ENCODE peak calls at places on chromosomes 12 and 14, in four cellular contexts. One of them, this sample, is unnamed. For H3K4me1, the result is how much of the 10 kb centered on the place peaks cover.

GRCh38 chr12:115072712-115073111 is 388.7 kb upstream of the TBX3 start:
- DNase-seq in spleen: no peak
- DNase-seq in hepatocyte: peak
- DNase-seq in A549: no peak
- DNase-seq in this sample: no peak

GRCh38 chr14:85466678-85467077 is 63.3 kb upstream of the FLRT2 start:
- DNase-seq in spleen: no peak
- DNase-seq in hepatocyte: no peak
- DNase-seq in A549: no peak
- DNase-seq in this sample: no peak

GRCh38 chr12:16636435-16637055 is 30.6 kb upstream of the LMO3 start:
- DNase-seq in spleen: no peak
- DNase-seq in hepatocyte: no peak
- DNase-seq in A549: no peak
- DNase-seq in this sample: no peak

GRCh38 chr12:66403746-66404145 is 101.5 kb downstream of the HELB start:
- DNase-seq in spleen: no peak
- DNase-seq in hepatocyte: no peak
- DNase-seq in A549: no peak
- DNase-seq in this sample: peak

GRCh38 chr12:82027612-82028011 is 268.5 kb upstream of the PPFIA2 start:
- DNase-seq in spleen: no peak
- DNase-seq in hepatocyte: no peak
- DNase-seq in A549: no peak
- DNase-seq in this sample: no peak

GRCh38 chr12:12439636-12440035 is 82.8 kb downstream of the BORCS5 start:
- DNase-seq in spleen: no peak
- DNase-seq in hepatocyte: peak
- DNase-seq in A549: peak
- DNase-seq in this sample: no peak

GRCh38 chr14:47276931-47277330 is 398.5 kb downstream of the MDGA2 start:
- DNase-seq in spleen: no peak
- DNase-seq in hepatocyte: no peak
- DNase-seq in A549: no peak
- DNase-seq in this sample: no peak

GRCh38 chr12:66351301-66351700 is 49.0 kb downstream of the HELB start:
- DNase-seq in spleen: no peak
- DNase-seq in hepatocyte: no peak
- DNase-seq in A549: no peak
- DNase-seq in this sample: no peak

GRCh38 chr12:121811434-121812319 is 7.9 kb downstream of the SETD1B start:
- DNase-seq in spleen: peak
- DNase-seq in hepatocyte: peak
- DNase-seq in A549: peak
- DNase-seq in this sample: peak

GRCh38 chr12:39958377-39958776 is 147.5 kb downstream of the SLC2A13 start:
- DNase-seq in spleen: no peak
- DNase-seq in hepatocyte: no peak
- DNase-seq in A549: no peak
- DNase-seq in this sample: no peak

GRCh38 chr12:14886271-14886670 is 617 bp upstream of the MGP start:
- DNase-seq in spleen: no peak
- DNase-seq in hepatocyte: no peak
- DNase-seq in A549: no peak
- DNase-seq in this sample: peak

GRCh38 chr14:106657460-106657859 is 1131.1 kb downstream of the TMEM121 start:
- DNase-seq in spleen: peak
- DNase-seq in hepatocyte: no peak
- DNase-seq in A549: no peak
- DNase-seq in this sample: peak

GRCh38 chr14:34328178-34328577 is 133.9 kb downstream of the SPTSSA start:
- DNase-seq in spleen: no peak
- DNase-seq in hepatocyte: no peak
- DNase-seq in A549: no peak
- DNase-seq in this sample: no peak

GRCh38 chr14:34331728-34332623 is 130.1 kb downstream of the SPTSSA start:
- DNase-seq in spleen: peak
- DNase-seq in hepatocyte: peak
- DNase-seq in A549: peak
- DNase-seq in this sample: peak

GRCh38 chr14:34329281-34329680 is 132.8 kb downstream of the SPTSSA start:
- DNase-seq in spleen: no peak
- DNase-seq in hepatocyte: no peak
- DNase-seq in A549: no peak
- DNase-seq in this sample: no peak

GRCh38 chr14:34334329-34334728 is 127.7 kb downstream of the SPTSSA start:
- DNase-seq in spleen: no peak
- DNase-seq in hepatocyte: no peak
- DNase-seq in A549: no peak
- DNase-seq in this sample: no peak

DNA sequence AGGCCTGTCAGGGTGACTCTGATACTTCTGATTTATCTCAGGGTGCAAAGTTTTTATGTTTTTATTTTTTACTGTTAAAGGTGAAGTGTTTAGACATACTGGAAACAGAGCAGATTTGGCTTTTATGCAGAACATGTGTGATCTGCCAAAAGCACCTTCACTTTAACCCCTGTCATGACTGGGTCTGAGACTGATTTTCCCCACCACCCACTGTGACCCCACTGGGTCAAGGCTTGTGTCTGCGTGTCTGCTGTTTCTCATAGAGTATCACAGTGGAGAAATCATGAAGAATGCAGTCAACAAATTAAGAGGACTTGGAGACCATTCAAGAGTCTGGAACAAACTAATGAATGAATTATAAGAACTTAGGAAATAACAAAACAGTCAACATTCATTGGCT is 131.2 kb downstream of the SPTSSA start:
- DNase-seq in spleen: no peak
- DNase-seq in hepatocyte: no peak
- DNase-seq in A549: no peak
- DNase-seq in this sample: no peak
- H3K4me1 ChIP-seq in spleen: under half
- H3K4me1 ChIP-seq in hepatocyte: under half
- H3K4me1 ChIP-seq in A549: under half
- H3K4me1 ChIP-seq in this sample: under half

GRCh38 chr12:105218434-105218833 is 17.5 kb downstream of the APPL2 start:
- DNase-seq in spleen: no peak
- DNase-seq in hepatocyte: no peak
- DNase-seq in A549: no peak
- DNase-seq in this sample: peak

GRCh38 chr12:105220150-105220928 is 15.6 kb downstream of the APPL2 start:
- DNase-seq in spleen: no peak
- DNase-seq in hepatocyte: no peak
- DNase-seq in A549: no peak
- DNase-seq in this sample: no peak

GRCh38 chr12:105220929-105221290 is 15.1 kb downstream of the APPL2 start:
- DNase-seq in spleen: no peak
- DNase-seq in hepatocyte: peak
- DNase-seq in A549: no peak
- DNase-seq in this sample: no peak

GRCh38 chr12:105221588-105222325 is 14.2 kb downstream of the APPL2 start:
- DNase-seq in spleen: no peak
- DNase-seq in hepatocyte: no peak
- DNase-seq in A549: no peak
- DNase-seq in this sample: no peak

GRCh38 chr12:105219261-105220018 is 16.5 kb downstream of the APPL2 start:
- DNase-seq in spleen: no peak
- DNase-seq in hepatocyte: no peak
- DNase-seq in A549: no peak
- DNase-seq in this sample: no peak
- H3K4me1 ChIP-seq in spleen: under half
- H3K4me1 ChIP-seq in hepatocyte: under half
- H3K4me1 ChIP-seq in A549: under half
- H3K4me1 ChIP-seq in this sample: under half

GRCh38 chr12:32535260-32535999 is 136.1 kb downstream of the FGD4 start:
- DNase-seq in spleen: peak
- DNase-seq in hepatocyte: peak
- DNase-seq in A549: peak
- DNase-seq in this sample: peak

GRCh38 chr12:32534698-32535097 is 135.3 kb downstream of the FGD4 start:
- DNase-seq in spleen: no peak
- DNase-seq in hepatocyte: no peak
- DNase-seq in A549: no peak
- DNase-seq in this sample: no peak

GRCh38 chr12:32532951-32533350 is 133.6 kb downstream of the FGD4 start:
- DNase-seq in spleen: no peak
- DNase-seq in hepatocyte: no peak
- DNase-seq in A549: no peak
- DNase-seq in this sample: no peak

GRCh38 chr12:32533971-32534590 is 134.7 kb downstream of the FGD4 start:
- DNase-seq in spleen: no peak
- DNase-seq in hepatocyte: peak
- DNase-seq in A549: peak
- DNase-seq in this sample: peak

GRCh38 chr12:32536000-32536345 is 136.6 kb downstream of the FGD4 start:
- DNase-seq in spleen: no peak
- DNase-seq in hepatocyte: no peak
- DNase-seq in A549: no peak
- DNase-seq in this sample: no peak
- H3K4me1 ChIP-seq in spleen: under half
- H3K4me1 ChIP-seq in hepatocyte: under half
- H3K4me1 ChIP-seq in A549: under half
- H3K4me1 ChIP-seq in this sample: under half

GRCh38 chr14:22508150-22508457 is 80.9 kb downstream of the DAD1 start:
- DNase-seq in spleen: no peak
- DNase-seq in hepatocyte: no peak
- DNase-seq in A549: no peak
- DNase-seq in this sample: no peak
- H3K4me1 ChIP-seq in spleen: under half
- H3K4me1 ChIP-seq in hepatocyte: under half
- H3K4me1 ChIP-seq in A549: under half
- H3K4me1 ChIP-seq in this sample: under half

GRCh38 chr12:103530352-103530751 is 34.6 kb upstream of the C12orf42 start:
- DNase-seq in spleen: no peak
- DNase-seq in hepatocyte: no peak
- DNase-seq in A549: no peak
- DNase-seq in this sample: no peak
- H3K4me1 ChIP-seq in spleen: under half
- H3K4me1 ChIP-seq in hepatocyte: under half
- H3K4me1 ChIP-seq in A549: under half
- H3K4me1 ChIP-seq in this sample: under half

GRCh38 chr14:75825147-75825592 is 156.6 kb downstream of the TGFB3 start:
- DNase-seq in spleen: no peak
- DNase-seq in hepatocyte: peak
- DNase-seq in A549: no peak
- DNase-seq in this sample: no peak

GRCh38 chr14:75826599-75826998 is 155.2 kb downstream of the TGFB3 start:
- DNase-seq in spleen: no peak
- DNase-seq in hepatocyte: no peak
- DNase-seq in A549: no peak
- DNase-seq in this sample: no peak

GRCh38 chr14:75823334-75823733 is 158.5 kb downstream of the TGFB3 start:
- DNase-seq in spleen: no peak
- DNase-seq in hepatocyte: no peak
- DNase-seq in A549: no peak
- DNase-seq in this sample: no peak

GRCh38 chr14:75822522-75823288 is 159.1 kb downstream of the TGFB3 start:
- DNase-seq in spleen: no peak
- DNase-seq in hepatocyte: no peak
- DNase-seq in A549: no peak
- DNase-seq in this sample: peak

DNA sequence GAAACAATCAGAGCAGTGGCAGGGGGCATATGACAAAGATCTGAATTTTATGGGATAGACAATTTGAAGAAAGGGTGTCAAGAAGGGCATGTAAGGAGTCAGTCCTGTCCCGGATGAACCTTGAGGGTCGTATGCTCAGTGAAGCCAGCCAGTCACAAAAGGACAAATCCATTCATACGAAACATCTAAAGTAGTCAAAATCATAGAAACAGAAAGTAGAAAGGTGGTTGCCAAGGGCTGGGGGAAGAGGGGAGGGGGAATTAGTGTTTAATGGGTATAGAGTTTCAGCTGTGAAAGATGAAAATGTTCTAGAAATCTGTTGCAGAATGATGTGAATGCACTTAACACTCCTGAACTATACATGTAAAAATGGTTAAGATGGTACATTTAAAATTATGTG is 157.5 kb downstream of the TGFB3 start:
- DNase-seq in spleen: no peak
- DNase-seq in hepatocyte: no peak
- DNase-seq in A549: no peak
- DNase-seq in this sample: no peak
- H3K4me1 ChIP-seq in spleen: under half
- H3K4me1 ChIP-seq in hepatocyte: half or more
- H3K4me1 ChIP-seq in A549: under half
- H3K4me1 ChIP-seq in this sample: under half

DNA sequence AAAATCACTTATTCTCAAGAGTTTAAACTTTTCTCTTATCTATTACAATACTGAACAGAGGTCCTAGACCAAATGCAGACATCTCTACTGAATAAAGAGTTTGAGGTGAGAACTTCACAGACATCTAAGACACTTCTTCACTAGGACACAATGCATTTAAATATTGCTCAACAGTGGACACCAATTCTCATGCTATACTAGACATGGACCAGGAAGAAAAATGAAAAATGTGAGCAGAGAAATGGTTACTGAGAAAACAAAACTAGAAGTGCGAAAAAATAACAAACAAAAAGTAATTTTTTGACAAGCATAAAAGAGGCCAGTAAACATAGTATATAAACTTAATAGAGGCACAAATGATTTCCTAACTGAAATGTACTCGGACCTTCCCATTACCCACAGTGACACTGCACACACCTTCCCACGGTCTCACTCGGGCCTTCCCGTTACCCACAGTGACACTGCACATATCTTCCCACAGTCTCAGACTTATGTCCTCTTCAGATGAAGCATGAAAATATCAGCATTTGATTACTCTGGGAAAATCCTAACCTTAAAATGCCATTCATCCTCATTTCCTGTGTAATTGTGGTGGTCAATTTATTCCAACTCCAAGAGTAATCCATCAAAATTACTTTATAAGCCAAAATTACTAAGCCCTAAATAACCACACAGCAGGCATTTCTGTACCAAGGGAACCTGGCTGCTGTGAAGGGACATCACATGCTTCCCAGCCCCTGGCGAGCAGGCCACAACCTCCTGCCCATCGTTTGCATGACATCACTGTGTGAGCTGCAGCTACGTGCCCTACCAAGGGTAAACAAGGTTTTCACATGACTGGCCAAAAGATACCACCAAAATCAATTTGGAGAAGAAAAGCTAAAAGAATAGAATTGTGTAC is 6.4 kb downstream of the SLC15A4 start:
- DNase-seq in spleen: peak
- DNase-seq in hepatocyte: peak
- DNase-seq in A549: no peak
- DNase-seq in this sample: no peak
- H3K4me1 ChIP-seq in spleen: half or more
- H3K4me1 ChIP-seq in hepatocyte: under half
- H3K4me1 ChIP-seq in A549: under half
- H3K4me1 ChIP-seq in this sample: under half

GRCh38 chr14:22386924-22387775 is 201.9 kb downstream of the DAD1 start:
- DNase-seq in spleen: peak
- DNase-seq in hepatocyte: peak
- DNase-seq in A549: peak
- DNase-seq in this sample: peak
- H3K4me1 ChIP-seq in spleen: under half
- H3K4me1 ChIP-seq in hepatocyte: under half
- H3K4me1 ChIP-seq in A549: under half
- H3K4me1 ChIP-seq in this sample: under half

This sample was measured in SJCRH30.